ENCODE peak calls at places on chromosome 4, in seven cellular contexts. P is NCI-H446 treated with DMSO at 0.1 percent for 48 hours; V is activated T-helper 1 cell treated with anti-CD3 and anti-CD28 coated beads, Interleukin-2, amount 50 U/mL, for 16 hours; I is dermis blood vessel endothelial cell; Q is psoas muscle; A is thoracic aorta; H is left cardiac atrium. T is an unnamed sample.

GRCh38 chr4:107391009-107391629 is 328.9 kb downstream of the PAPSS1 start:
- DNase-seq in P (no peak), V (no peak), I (no peak), Q (no peak), A (no peak), H (no peak), T (no peak)

GRCh38 chr4:176879370-176880116 is 86.8 kb upstream of the VEGFC start:
- DNase-seq in P (no peak), V (no peak), I (no peak), Q (no peak), A (no peak), H (no peak), T (no peak)

GRCh38 chr4:152780267-152780811 is 585 bp downstream of the ARFIP1 start:
- DNase-seq in P (no peak), V (no peak), I (no peak), Q (no peak), A (no peak), H (no peak), T (no peak)

GRCh38 chr4:163048447-163048846 is 118.2 kb downstream of the NAF1 start:
- DNase-seq in P (peak), V (no peak), I (peak), Q (no peak), A (no peak), H (peak), T (no peak)

GRCh38 chr4:187903700-187904099 is 91.9 kb upstream of the ZFP42 start:
- DNase-seq in P (no peak), V (no peak), I (no peak), Q (no peak), A (no peak), H (no peak), T (no peak)

GRCh38 chr4:181968371-181968770 is 274.8 kb upstream of the TENM3 start:
- DNase-seq in P (no peak), V (no peak), I (no peak), Q (no peak), A (no peak), H (no peak), T (no peak)

GRCh38 chr4:139861471-139861870 is 195.9 kb downstream of the MGST2 start:
- DNase-seq in P (no peak), V (no peak), I (no peak), Q (no peak), A (no peak), H (no peak), T (no peak)

GRCh38 chr4:20253799-20254409 is 2.2 kb downstream of the SLIT2 start:
- DNase-seq in P (no peak), V (no peak), I (peak), Q (peak), A (no peak), H (peak), T (no peak)

GRCh38 chr4:6331018-6331417 is 61.4 kb downstream of the WFS1 start:
- DNase-seq in P (no peak), V (no peak), I (peak), Q (peak), A (no peak), H (no peak), T (no peak)

GRCh38 chr4:169151671-169152070 is 119.1 kb downstream of the SH3RF1 start:
- DNase-seq in P (no peak), V (no peak), I (no peak), Q (no peak), A (no peak), H (no peak), T (no peak)